ENCODE peak calls at places on chromosome 21, in five cellular contexts. F is Panc1, P is left ventricle myocardium inferior, I is thoracic aorta, Q is stomach. H is an unnamed sample.
A peak's percentile ranks its signal among the peaks of the same experiment; 100 is the strongest.

GRCh38 chr21:38297871-38298270 is 41.1 kb downstream of the KCNJ15 start:
- DNase-seq in I (no peak), Q (no peak), F (no peak), P (no peak), H (no peak)

GRCh38 chr21:37006521-37007291 is at the start of gene RIPPLY3:
- DNase-seq in P (no peak), Q (no peak), I (no peak), F (no peak), H (no peak)

GRCh38 chr21:36966846-36967657 is 583 bp upstream of the HLCS start:
- DNase-seq in I (no peak), Q (no peak), F (no peak), P (no peak), H (no peak)

GRCh38 chr21:43815107-43815742 is 25.8 kb downstream of the RRP1 start:
- DNase-seq in P (no peak), I (no peak), F (no peak), Q (no peak), H (no peak)

GRCh38 chr21:17732306-17732705 is 86.8 kb downstream of the C21orf91 start:
- DNase-seq in P (no peak), I (no peak), Q (no peak), F (no peak), H (no peak)

GRCh38 chr21:30234050-30234449 is 18.2 kb upstream of the CLDN8 start:
- DNase-seq in P (no peak), Q (no peak), I (no peak), F (no peak), H (no peak)

GRCh38 chr21:33403128-33403785 is at the start of gene IFNGR2:
- DNase-seq in Q (peak; percentile 43), I (no peak), F (no peak), P (peak; percentile 50), H (peak; percentile 37)

GRCh38 chr21:23601549-23601948 is 2005.7 kb downstream of the MRPL39 start:
- DNase-seq in Q (no peak), P (no peak), I (no peak), F (no peak), H (no peak)

GRCh38 chr21:38136201-38136600 is 120.6 kb upstream of the KCNJ15 start:
- DNase-seq in P (no peak), I (no peak), Q (no peak), F (no peak), H (no peak)

GRCh38 chr21:19566975-19567374 is 1163.4 kb upstream of the TMPRSS15 start:
- DNase-seq in I (no peak), Q (no peak), F (no peak), P (no peak), H (no peak)

GRCh38 chr21:44321846-44322450 is 17.2 kb downstream of the CFAP410 start:
- DNase-seq in P (no peak), I (no peak), F (no peak), Q (no peak), H (no peak)

GRCh38 chr21:39518055-39518844 is 66.5 kb downstream of the SH3BGR start:
- DNase-seq in Q (peak; percentile 44), P (no peak), F (peak; percentile 7), I (no peak), H (peak; percentile 41)

GRCh38 chr21:44066116-44066515 is 41.1 kb upstream of the PWP2 start:
- DNase-seq in I (no peak), Q (no peak), P (no peak), F (no peak), H (no peak)

DNA sequence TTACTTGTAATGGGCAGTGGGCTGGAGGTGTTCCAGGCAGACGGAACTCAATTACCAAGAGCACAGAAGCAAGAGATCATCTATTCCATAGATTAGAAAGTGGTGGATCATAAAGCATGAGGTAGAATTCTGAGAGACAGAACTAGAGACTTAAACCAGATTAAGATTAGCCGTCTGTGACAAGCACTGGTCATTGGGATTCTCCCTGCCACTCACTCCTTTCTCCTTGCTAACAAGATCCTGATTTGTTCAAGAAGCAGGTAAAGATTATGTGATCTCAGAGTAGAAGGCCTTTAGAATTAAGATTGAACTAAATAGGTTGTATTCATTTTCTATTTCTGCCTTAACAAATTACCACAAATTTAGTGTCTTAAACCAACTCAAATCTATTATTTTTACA is 1.5 kb upstream of the HSPA13 start:
- DNase-seq in I (no peak), Q (no peak), F (no peak), P (no peak), H (no peak)
- H3K4me3 ChIP-seq in I (peak overlapping the region; percentile 80), Q (no peak overlapping the region), F (no peak overlapping the region), P (peak overlapping the region; percentile 89), H (no peak overlapping the region)

DNA sequence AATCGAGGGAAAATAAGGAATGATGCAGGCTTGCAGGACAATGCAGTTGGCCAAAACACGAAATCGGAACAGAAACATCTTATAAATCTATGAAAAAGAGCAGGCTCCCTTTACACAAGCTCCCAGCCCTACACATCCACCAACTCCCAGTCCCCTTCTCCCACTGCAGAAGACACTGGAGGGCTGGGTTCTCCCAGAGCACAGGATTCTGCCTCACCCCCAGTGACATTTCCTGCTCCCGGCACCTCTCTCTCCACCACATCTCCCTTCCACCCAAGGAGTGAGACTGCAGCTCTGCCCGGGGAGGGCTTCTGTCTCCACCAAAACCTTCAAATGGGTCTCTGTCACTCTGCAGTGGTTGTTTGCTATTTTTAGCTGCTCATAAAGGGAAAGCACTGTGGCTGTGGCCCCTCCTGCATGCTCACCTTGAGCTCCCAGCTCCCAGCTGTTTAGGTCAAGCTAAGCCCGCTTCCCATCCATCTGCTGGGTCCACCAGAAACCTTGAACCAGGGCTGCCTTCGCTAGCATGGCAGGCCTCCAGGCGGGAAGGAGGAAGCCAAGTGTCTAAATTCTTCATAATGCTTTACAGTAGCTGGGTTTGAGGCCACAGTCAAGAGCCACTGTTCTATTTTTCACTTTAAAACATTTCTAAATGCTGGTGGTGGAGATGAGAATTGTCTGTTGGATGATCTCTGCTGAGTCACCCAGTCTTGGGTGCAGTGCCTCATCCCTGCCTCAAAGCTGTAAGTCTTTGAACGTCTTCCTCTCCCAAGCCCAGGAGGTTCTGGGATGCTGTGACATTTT is 3.3 kb upstream of the C2CD2 start:
- DNase-seq in F (no peak), I (no peak), P (no peak), Q (no peak), H (no peak)
- H3K27ac ChIP-seq in F (peak overlapping the region; percentile 51), I (peak overlapping the region; percentile 91), P (peak overlapping the region; percentile 68), Q (peak overlapping the region; percentile 67), H (no peak overlapping the region)

GRCh38 chr21:27532081-27532480 is 565.2 kb upstream of the ADAMTS5 start:
- DNase-seq in F (no peak), P (no peak), Q (no peak), I (no peak), H (no peak)
- H3K27me3 ChIP-seq in F (no peaks in the 10 kb centered on the region), P (no peaks in the 10 kb centered on the region), Q (no peaks in the 10 kb centered on the region), I (no peaks in the 10 kb centered on the region), H (no peaks in the 10 kb centered on the region)

GRCh38 chr21:45377866-45378257 is 27.1 kb upstream of the COL18A1 start:
- DNase-seq in I (no peak), F (no peak), Q (no peak), P (no peak), H (no peak)
- H3K4me3 ChIP-seq in I (no peak overlapping the region), F (no peak overlapping the region), Q (no peak overlapping the region), P (no peak overlapping the region), H (no peak overlapping the region)

GRCh38 chr21:25571726-25572121 is 35.6 kb downstream of the MRPL39 start:
- DNase-seq in I (no peak), P (no peak), F (no peak), Q (no peak), H (no peak)

GRCh38 chr21:25577765-25578069 is 29.6 kb downstream of the MRPL39 start:
- DNase-seq in Q (no peak), I (no peak), F (no peak), P (no peak), H (no peak)

GRCh38 chr21:25569711-25570110 is 37.6 kb downstream of the MRPL39 start:
- DNase-seq in Q (no peak), F (no peak), I (no peak), P (no peak), H (no peak)

GRCh38 chr21:25572895-25573310 is 34.4 kb downstream of the MRPL39 start:
- DNase-seq in I (no peak), Q (no peak), P (no peak), F (no peak), H (peak; percentile 40)

GRCh38 chr21:25573409-25574206 is 33.7 kb downstream of the MRPL39 start:
- DNase-seq in Q (no peak), I (no peak), P (no peak), F (peak; percentile 74), H (peak; percentile 65)
- H3K27ac ChIP-seq in Q (peak overlapping the region; percentile 15), I (peak overlapping the region; percentile 56), P (no peak overlapping the region), F (peak overlapping the region; percentile 69), H (peak overlapping the region; percentile 74)

GRCh38 chr21:31959881-31960280 is 87.1 kb downstream of the HUNK start:
- DNase-seq in P (no peak), I (no peak), Q (no peak), F (no peak), H (no peak)
- H3K27me3 ChIP-seq in P (no peaks in the 10 kb centered on the region), I (no peaks in the 10 kb centered on the region), Q (no peaks in the 10 kb centered on the region), F (no peaks in the 10 kb centered on the region), H (no peaks in the 10 kb centered on the region)

DNA sequence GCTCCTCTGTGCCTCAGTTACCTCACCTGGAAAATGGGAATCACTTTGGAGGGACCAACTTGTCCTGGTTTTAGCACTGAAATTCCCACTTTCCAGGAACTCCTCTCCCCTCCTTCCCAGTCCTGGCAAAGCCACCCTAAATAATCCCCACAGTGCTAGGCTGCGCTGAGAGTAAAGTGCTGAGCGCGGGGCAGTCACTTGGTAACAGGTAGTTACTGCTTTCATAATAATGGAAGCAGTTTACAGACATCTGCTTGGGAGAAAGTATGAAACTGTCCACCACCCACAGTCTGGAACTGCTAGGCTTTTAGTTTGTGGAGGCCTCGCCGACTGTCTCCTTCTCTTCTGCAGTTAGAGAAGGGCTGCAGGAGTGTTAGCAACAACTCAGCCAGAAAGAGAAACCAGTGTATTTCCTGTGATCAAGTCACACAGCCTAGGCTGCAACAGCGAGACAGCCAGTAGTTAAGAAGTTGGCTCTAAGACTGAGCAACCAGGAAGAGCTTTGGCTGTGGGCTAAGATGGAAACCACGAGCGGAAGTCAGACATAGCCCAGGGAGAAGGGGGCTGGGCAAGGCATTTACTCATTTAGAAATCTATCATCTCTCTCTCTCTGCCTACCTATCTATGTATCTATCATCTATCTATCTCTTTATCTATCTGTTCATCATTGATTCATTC is 30.8 kb upstream of the ABCG1 start:
- DNase-seq in I (no peak), P (no peak), F (no peak), Q (peak; percentile 50), H (peak; percentile 89)
- H3K4me3 ChIP-seq in I (no peak overlapping the region), P (no peak overlapping the region), F (no peak overlapping the region), Q (no peak overlapping the region), H (peak overlapping the region; percentile 10)

DNA sequence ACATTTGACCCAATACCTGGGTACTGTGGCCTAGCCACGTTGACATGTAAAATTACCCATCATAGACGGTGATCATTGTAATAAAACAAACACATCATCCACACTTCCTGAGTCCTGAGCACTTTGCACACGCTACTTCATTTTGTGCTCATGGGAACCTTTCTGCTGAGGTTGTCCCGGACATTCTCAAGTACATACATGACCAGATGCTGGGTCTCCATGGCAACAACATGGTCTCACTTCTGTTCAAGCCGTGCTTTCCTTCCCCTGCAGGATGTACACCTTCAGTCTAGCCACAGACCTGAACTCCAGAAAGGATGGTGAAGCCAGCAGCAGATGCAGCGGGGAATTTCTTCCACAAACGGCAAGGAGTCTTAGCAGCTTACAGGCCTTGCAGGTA is 22.7 kb downstream of the UBASH3A start:
- DNase-seq in P (no peak), Q (no peak), F (no peak), I (no peak), H (no peak)
- H3K27ac ChIP-seq in P (no peak overlapping the region), Q (no peak overlapping the region), F (no peak overlapping the region), I (no peak overlapping the region), H (peak overlapping the region; percentile 71)

GRCh38 chr21:45405819-45406762 is 1.1 kb downstream of the COL18A1 start:
- DNase-seq in I (no peak), Q (no peak), F (no peak), P (peak; percentile 30), H (peak; percentile 9)
- H3K27me3 ChIP-seq in I (no peaks in the 10 kb centered on the region), Q (no peaks in the 10 kb centered on the region), F (no peaks in the 10 kb centered on the region), P (no peaks in the 10 kb centered on the region), H (peaks cover 26% of the 10 kb centered on the region)

H was measured in CD4-positive, alpha-beta memory T cell.